ENCODE peak calls at places on chromosomes 5 and 9, in nine cellular contexts. A, D, Q, O, R, L, P, M and B are unnamed samples.

GRCh38 chr5:69083412-69083811 is 10.4 kb upstream of the SLC30A5 start:
- DNase-seq in A (no peak), D (no peak), Q (no peak), O (no peak), R (no peak), L (peak), P (no peak), M (no peak), B (peak)

GRCh38 chr5:95846554-95847260 is 24.2 kb upstream of the GLRX start:
- DNase-seq in A (peak), D (no peak), Q (peak), O (no peak), R (peak), L (peak), P (peak), M (peak), B (peak)

GRCh38 chr5:43561346-43561745 is 4.5 kb upstream of the PAIP1 start:
- DNase-seq in A (no peak), D (no peak), Q (no peak), O (no peak), R (no peak), L (no peak), P (no peak), M (no peak), B (no peak)

GRCh38 chr9:14251146-14252071 is 62.5 kb downstream of the NFIB start:
- DNase-seq in A (peak), D (peak), Q (peak), O (no peak), R (peak), L (no peak), P (no peak), M (peak), B (peak)

GRCh38 chr5:42720242-42720641 is 36.4 kb upstream of the CCDC152 start:
- DNase-seq in A (no peak), D (no peak), Q (no peak), O (no peak), R (no peak), L (peak), P (no peak), M (no peak), B (no peak)

GRCh38 chr5:83662558-83662957 is 58.1 kb downstream of the HAPLN1 start:
- DNase-seq in A (no peak), D (no peak), Q (no peak), O (no peak), R (no peak), L (peak), P (peak), M (no peak), B (no peak)

GRCh38 chr5:53262348-53262970 is 152.9 kb upstream of the MOCS2 start:
- DNase-seq in A (no peak), D (no peak), Q (peak), O (no peak), R (peak), L (peak), P (peak), M (no peak), B (peak)

GRCh38 chr5:168683247-168683926 is 104.2 kb upstream of the PANK3 start:
- DNase-seq in A (no peak), D (no peak), Q (no peak), O (no peak), R (no peak), L (peak), P (no peak), M (no peak), B (no peak)

GRCh38 chr9:7968642-7969041 is 169.1 kb upstream of the DMAC1 start:
- DNase-seq in A (no peak), D (no peak), Q (peak), O (no peak), R (no peak), L (no peak), P (no peak), M (no peak), B (no peak)

GRCh38 chr5:74085186-74085585 is 459.2 kb downstream of the ARHGEF28 start:
- DNase-seq in A (no peak), D (no peak), Q (no peak), O (no peak), R (no peak), L (no peak), P (no peak), M (no peak), B (no peak)

GRCh38 chr5:56751914-56752313 is 63.4 kb upstream of the MAP3K1 start:
- DNase-seq in A (no peak), D (no peak), Q (no peak), O (no peak), R (no peak), L (no peak), P (no peak), M (no peak), B (no peak)

GRCh38 chr9:74824654-74825053 is 63.1 kb downstream of the TRPM6 start:
- DNase-seq in A (peak), D (no peak), Q (peak), O (no peak), R (peak), L (no peak), P (no peak), M (no peak), B (no peak)

GRCh38 chr5:932151-932627 is 39.5 kb downstream of the TRIP13 start:
- DNase-seq in A (no peak), D (no peak), Q (no peak), O (no peak), R (no peak), L (no peak), P (no peak), M (no peak), B (no peak)

GRCh38 chr5:138316355-138316754 is 15.2 kb downstream of the CDC25C start:
- DNase-seq in A (no peak), D (no peak), Q (no peak), O (no peak), R (no peak), L (no peak), P (no peak), M (no peak), B (peak)

GRCh38 chr5:180296778-180297177 is 4.9 kb upstream of the MAPK9 start:
- DNase-seq in A (no peak), D (no peak), Q (peak), O (no peak), R (no peak), L (no peak), P (peak), M (no peak), B (no peak)